ENCODE peak calls at places on chromosome 5, in four cellular contexts. J, H, E and Q are unnamed samples. For H3K36me3 and H3K4me1, the result is how much of the 10 kb centered on the place peaks cover.

GRCh38 chr5:43639566-43639965 is 36.6 kb downstream of the NNT start:
- DNase-seq in J (no peak), H (no peak), E (no peak), Q (no peak)

GRCh38 chr5:151174612-151175101 is 17.1 kb upstream of the ANXA6 start:
- DNase-seq in J (no peak), H (no peak), E (no peak), Q (no peak)

GRCh38 chr5:41686191-41686590 is 175.8 kb upstream of the PLCXD3 start:
- DNase-seq in J (no peak), H (no peak), E (no peak), Q (no peak)

GRCh38 chr5:127392762-127393161 is 102.2 kb downstream of the MEGF10 start:
- DNase-seq in J (no peak), H (no peak), E (no peak), Q (no peak)

GRCh38 chr5:52922384-52922783 is 66.8 kb upstream of the ITGA2 start:
- DNase-seq in J (peak), H (no peak), E (no peak), Q (peak)

GRCh38 chr5:10789021-10789420 is 28.0 kb upstream of the DAP start:
- DNase-seq in J (peak), H (no peak), E (no peak), Q (peak)

GRCh38 chr5:11048760-11049159 is 287.7 kb upstream of the DAP start:
- DNase-seq in J (no peak), H (no peak), E (no peak), Q (no peak)

GRCh38 chr5:111345731-111346130 is 121.5 kb downstream of the CAMK4 start:
- DNase-seq in J (peak), H (no peak), E (no peak), Q (peak)

GRCh38 chr5:38420691-38421395 is 135.6 kb downstream of the LIFR start:
- DNase-seq in J (peak), H (peak), E (no peak), Q (peak)

GRCh38 chr5:83377131-83377865 is 94.2 kb upstream of the VCAN start:
- DNase-seq in J (peak), H (no peak), E (no peak), Q (peak)

GRCh38 chr5:79236364-79236969 is 536 bp downstream of the JMY start:
- DNase-seq in J (peak), H (peak), E (peak), Q (peak)

GRCh38 chr5:157651623-157652376 is 438 bp downstream of the SOX30 start:
- DNase-seq in J (peak), H (peak), E (peak), Q (no peak)

GRCh38 chr5:123358751-123359150 is 64.5 kb downstream of the CEP120 start:
- DNase-seq in J (no peak), H (no peak), E (no peak), Q (no peak)

GRCh38 chr5:31853398-31854135 is 214.6 kb downstream of the PDZD2 start:
- DNase-seq in J (no peak), H (no peak), E (no peak), Q (no peak)

GRCh38 chr5:180079702-180080466 is 8.3 kb upstream of the RNF130 start:
- DNase-seq in J (no peak), H (no peak), E (no peak), Q (no peak)

GRCh38 chr5:102536323-102536928 is 37.6 kb upstream of the SLCO6A1 start:
- DNase-seq in J (no peak), H (no peak), E (no peak), Q (peak)

DNA sequence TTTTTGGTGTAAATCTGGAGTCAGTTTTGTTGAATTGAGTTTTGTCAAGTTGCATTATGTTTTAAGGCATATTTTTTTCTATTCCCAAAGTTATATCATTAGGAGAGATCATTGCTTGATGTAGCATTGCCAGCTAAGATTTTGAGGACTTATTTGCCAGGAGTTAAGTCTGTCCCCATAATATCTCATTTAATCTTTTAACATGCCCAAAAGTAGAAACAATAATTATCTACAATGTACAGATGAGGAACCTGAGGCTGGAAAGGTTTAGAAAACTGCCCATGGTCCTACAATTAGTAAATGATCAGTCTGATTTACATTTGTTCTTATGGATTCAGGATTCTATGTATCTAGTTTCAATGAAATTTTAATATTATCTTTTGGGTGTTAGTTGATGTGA is 4.7 kb downstream of the NIPBL start:
- DNase-seq in J (no peak), H (no peak), E (no peak), Q (no peak)
- H3K4me3 ChIP-seq in J (no peak), H (no peak), E (no peak), Q (no peak)

DNA sequence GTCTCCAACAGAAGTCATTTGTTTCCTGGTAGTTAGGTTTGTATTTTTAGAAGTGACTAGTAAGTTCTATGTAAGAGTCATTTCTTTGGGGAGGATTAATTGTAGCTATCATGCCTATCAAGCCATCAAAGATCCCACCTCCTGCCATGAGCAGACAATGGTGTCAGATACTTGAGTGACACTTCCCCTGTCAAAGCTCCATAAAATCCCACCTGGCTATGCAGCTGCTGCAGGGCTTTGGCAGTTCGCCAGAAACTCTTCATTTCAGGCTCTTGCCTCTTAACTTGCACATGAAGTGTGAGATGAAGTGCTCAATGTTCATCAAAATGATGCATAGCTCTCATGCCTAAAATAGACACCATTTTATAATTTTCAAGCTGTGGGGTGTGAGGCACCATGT is 312.1 kb downstream of the CDH12 start:
- DNase-seq in J (no peak), H (no peak), E (no peak), Q (no peak)
- H3K36me3 ChIP-seq in J (under half), H (under half), E (under half), Q (under half)

DNA sequence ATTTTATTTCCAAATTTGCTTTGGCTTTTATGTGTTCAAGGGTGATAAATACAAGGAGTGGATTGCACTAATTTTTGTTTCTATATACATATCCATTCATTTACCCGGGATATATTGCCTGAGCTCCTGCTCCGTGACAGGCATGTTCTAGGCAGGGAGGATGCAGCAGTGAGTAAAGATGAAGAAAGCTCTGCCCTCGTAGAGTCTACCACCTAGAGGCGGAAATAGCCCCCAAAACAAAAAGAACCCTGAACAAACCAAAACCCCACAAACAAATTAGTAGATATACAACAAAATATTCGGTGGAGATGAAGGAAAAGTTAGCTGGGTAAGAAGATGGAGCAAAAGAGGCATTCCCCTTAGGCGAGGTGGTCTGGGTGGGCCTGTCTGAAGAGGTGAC is 164.0 kb downstream of the MACROH2A1 start:
- DNase-seq in J (no peak), H (no peak), E (no peak), Q (no peak)
- H3K4me1 ChIP-seq in J (under half), H (under half), E (under half), Q (under half)

DNA sequence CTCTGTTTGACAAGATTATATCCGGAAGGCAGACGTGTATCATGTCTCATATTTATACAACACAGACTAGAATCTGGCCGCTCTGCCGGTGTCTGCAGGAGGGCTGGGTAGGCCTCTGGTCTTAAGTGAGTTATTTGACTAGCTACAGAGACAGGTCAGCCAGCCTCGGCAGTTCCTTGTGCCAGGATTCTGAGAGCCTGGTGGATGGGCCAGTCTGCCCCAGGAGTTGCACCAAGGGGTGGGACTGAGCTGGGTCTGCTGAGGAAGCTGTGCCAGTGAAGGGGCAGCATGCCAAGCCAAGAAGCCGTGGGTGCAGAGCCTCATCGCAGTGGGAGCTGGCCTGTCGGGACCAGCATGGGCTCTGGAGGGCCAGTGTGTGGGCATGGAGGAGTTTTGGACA is 7.1 kb downstream of the SNX18 start:
- DNase-seq in J (peak), H (no peak), E (peak), Q (no peak)
- H3K4me3 ChIP-seq in J (no peak), H (no peak), E (no peak), Q (peak)

DNA sequence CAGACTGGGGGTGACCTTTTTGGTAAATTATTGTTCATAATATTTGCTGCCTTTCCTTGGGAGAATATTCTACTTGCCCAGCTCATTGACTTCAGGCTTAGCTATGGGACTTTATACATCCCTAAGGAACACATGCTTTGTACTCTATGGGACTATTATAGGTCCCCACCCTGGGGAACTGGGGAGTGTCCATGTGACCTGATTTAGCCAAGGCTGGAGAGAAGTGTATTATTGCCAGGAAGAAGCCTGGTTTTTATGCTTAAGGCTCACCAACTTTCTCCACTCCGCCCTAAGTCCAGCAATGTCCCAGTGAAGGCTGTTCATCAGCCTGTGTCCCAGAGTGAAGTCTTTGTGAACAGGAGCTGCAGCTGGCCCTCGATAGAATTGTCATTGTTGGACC is 16.6 kb upstream of the DRD1 start:
- DNase-seq in J (no peak), H (no peak), E (no peak), Q (no peak)
- H3K36me3 ChIP-seq in J (under half), H (under half), E (under half), Q (under half)

DNA sequence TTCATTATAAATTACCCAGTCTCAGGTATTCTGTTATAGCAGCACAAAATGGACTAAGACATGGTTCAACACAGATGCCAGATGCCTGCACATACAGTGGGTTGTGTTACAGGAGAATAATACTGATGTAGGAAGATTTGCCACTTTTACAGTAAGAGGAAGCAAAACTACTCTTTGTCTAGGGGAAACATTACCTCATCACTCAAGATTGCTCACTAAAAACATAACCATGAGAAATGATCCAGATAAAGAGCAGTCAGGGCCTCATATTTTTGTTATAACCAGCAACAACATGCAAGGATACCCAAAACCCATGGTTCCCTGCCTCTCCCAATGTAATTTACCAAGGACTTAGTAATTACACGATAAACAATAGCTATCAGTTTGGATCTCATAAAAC is 28.0 kb downstream of the DPYSL3 start:
- DNase-seq in J (peak), H (no peak), E (no peak), Q (peak)
- H3K4me1 ChIP-seq in J (under half), H (under half), E (under half), Q (under half)

GRCh38 chr5:88825782-88826110 is 57.2 kb downstream of the MEF2C start:
- DNase-seq in J (no peak), H (no peak), E (no peak), Q (peak)
- H3K4me3 ChIP-seq in J (no peak), H (no peak), E (no peak), Q (no peak)

GRCh38 chr5:57247765-57248164 is 73.9 kb downstream of the GPBP1 start:
- DNase-seq in J (no peak), H (no peak), E (no peak), Q (no peak)

GRCh38 chr5:57249251-57249874 is 75.5 kb downstream of the GPBP1 start:
- DNase-seq in J (no peak), H (no peak), E (no peak), Q (no peak)

GRCh38 chr5:57246426-57246825 is 72.6 kb downstream of the GPBP1 start:
- DNase-seq in J (no peak), H (no peak), E (no peak), Q (no peak)

GRCh38 chr5:57243286-57244137 is 69.7 kb downstream of the GPBP1 start:
- DNase-seq in J (no peak), H (peak), E (no peak), Q (peak)

DNA sequence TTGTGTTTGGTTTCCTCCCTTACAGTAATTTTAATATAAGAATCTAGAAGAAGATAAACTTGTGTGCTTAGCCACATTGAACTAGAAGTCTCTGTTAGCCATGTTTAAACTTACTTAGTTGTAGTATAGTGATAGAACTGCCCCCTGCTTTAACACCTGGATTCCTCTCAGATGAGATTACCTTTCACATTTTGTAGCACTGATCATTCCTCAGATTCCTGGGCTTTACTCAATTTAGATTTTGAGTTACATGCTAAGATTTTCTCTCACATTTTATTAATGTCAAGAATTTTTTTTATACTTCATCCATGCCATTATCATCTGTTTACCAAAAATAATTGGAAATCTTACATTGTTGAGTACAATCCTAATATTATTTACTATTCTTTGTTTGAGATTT is 70.5 kb downstream of the GPBP1 start:
- DNase-seq in J (no peak), H (no peak), E (no peak), Q (no peak)
- H3K36me3 ChIP-seq in J (under half), H (under half), E (under half), Q (under half)

DNA sequence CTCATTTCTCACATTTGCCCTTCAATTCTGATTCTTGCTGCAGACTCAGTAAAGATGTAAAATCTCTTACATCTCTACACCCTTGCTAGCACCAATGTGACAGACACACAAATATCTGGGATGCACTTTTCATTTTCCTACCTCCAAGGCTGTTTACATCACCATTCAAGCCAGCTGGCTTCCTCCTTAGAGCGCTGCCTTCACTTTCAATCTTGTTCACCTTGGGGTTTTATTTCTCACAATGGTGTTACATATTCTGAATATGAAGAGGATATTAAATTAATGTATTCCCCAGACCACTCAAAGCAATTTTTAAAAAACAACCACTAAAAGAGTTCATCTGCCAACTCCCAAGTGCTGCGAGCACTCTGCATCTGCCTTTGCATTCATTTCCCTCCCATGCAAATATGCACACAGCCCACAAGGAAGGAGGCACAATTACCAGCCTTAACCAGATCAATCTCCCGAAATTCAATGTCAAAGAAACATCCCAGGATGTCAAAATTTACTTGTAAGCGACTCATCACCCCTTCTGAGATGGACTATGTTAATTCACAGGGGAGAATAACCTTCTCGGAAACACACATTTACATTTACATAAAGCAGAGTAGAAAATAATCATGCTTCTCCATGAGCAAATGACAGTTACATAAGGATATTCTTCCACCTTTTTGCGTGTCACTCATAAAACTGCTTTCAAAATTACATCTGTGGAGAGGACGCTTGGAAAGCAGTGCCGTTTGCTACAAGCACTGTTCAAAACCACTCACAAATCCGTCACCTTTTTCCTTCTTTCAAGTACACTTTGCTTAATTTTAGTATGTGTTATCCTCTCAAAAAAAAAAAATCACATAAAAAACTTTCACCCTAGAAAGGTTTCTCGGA is 164.1 kb downstream of the ENC1 start:
- DNase-seq in J (no peak), H (no peak), E (no peak), Q (no peak)
- H3K4me1 ChIP-seq in J (under half), H (under half), E (under half), Q (under half)

GRCh38 chr5:138752951-138753793 is at the start of gene CTNNA1:
- DNase-seq in J (peak), H (peak), E (peak), Q (peak)
- H3K4me3 ChIP-seq in J (peak), H (peak), E (peak), Q (peak)